ENCODE peak calls at places on chromosomes 4 and X, in ten cellular contexts. Q is transverse colon, X is esophagus muscularis mucosa, B is testis, D is cardiac muscle cell, E is fibroblast of mammary gland, W is GM13977, C is choroid plexus epithelial cell, R is GM12865, N is dorsolateral prefrontal cortex. K is an unnamed sample.

GRCh38 chr4:99921174-99921573 is 25.2 kb downstream of the DNAJB14 start:
- DNase-seq in C (no peak), N (no peak), Q (no peak), E (no peak), B (no peak), R (no peak), D (no peak), W (no peak), X (no peak), K (no peak)

GRCh38 chr4:3451956-3452355 is 10.2 kb downstream of the HGFAC start:
- DNase-seq in W (no peak), D (no peak), Q (no peak), B (no peak), X (no peak), N (no peak), C (peak; percentile 44), E (peak; percentile 71), R (no peak), K (no peak)

GRCh38 chr4:125833-126232 is 1.5 kb downstream of the ZNF718 start:
- DNase-seq in C (no peak), X (no peak), R (no peak), E (no peak), Q (no peak), D (no peak), W (no peak), N (no peak), B (peak; percentile 55), K (no peak)

GRCh38 chrX:41381685-41382084 is 47.7 kb downstream of the DDX3X start:
- DNase-seq in R (no peak), Q (peak; percentile 66), E (peak; percentile 97), N (no peak), B (peak; percentile 18), D (peak; percentile 63), C (peak; percentile 84), X (no peak), W (no peak), K (peak; percentile 61)

GRCh38 chr4:98522603-98523395 is 135.6 kb downstream of the TSPAN5 start:
- DNase-seq in N (no peak), R (no peak), Q (no peak), D (peak; percentile 75), B (no peak), C (peak; percentile 91), X (no peak), E (peak; percentile 90), W (no peak), K (no peak)

GRCh38 chrX:16882188-16882587 is 12.0 kb upstream of the RBBP7 start:
- DNase-seq in E (no peak), W (no peak), R (peak; percentile 41), B (peak; percentile 64), D (peak; percentile 53), X (no peak), Q (peak; percentile 57), C (peak; percentile 33), N (no peak), K (peak; percentile 52)

GRCh38 chr4:8368061-8368481 is 72.5 kb downstream of the ACOX3 start:
- DNase-seq in X (no peak), Q (no peak), N (no peak), W (no peak), B (no peak), R (no peak), D (no peak), E (no peak), C (no peak), K (peak; percentile 29)

GRCh38 chr4:164956766-164957643 is 20.5 kb downstream of the TRIM61 start:
- DNase-seq in W (peak; percentile 88), D (peak; percentile 80), C (peak; percentile 80), R (peak; percentile 94), X (no peak), Q (peak; percentile 82), N (peak; percentile 89), B (peak; percentile 92), E (peak; percentile 64), K (peak; percentile 89)

GRCh38 chrX:111467896-111468295 is 43.5 kb upstream of the SERTM2 start:
- DNase-seq in Q (no peak), C (no peak), D (no peak), X (no peak), R (no peak), W (no peak), B (peak; percentile 21), E (no peak), N (peak; percentile 61), K (peak; percentile 28)

GRCh38 chrX:18174209-18174608 is 46.5 kb downstream of the BEND2 start:
- DNase-seq in R (no peak), X (no peak), B (no peak), Q (no peak), D (no peak), W (no peak), E (no peak), C (no peak), N (no peak), K (no peak)

GRCh38 chr4:7863911-7864681 is 75.6 kb downstream of the AFAP1 start:
- DNase-seq in D (no peak), C (no peak), N (no peak), B (no peak), Q (no peak), R (peak; percentile 83), E (no peak), W (peak; percentile 50), X (no peak), K (no peak)

GRCh38 chr4:11914406-11914805 is 485.7 kb upstream of the HS3ST1 start:
- DNase-seq in X (no peak), E (no peak), R (no peak), B (no peak), Q (no peak), N (no peak), D (peak; percentile 89), W (no peak), C (no peak), K (no peak)

GRCh38 chr4:180726611-180727010 is 1516.6 kb upstream of the TENM3 start:
- DNase-seq in Q (no peak), X (no peak), W (no peak), B (no peak), C (no peak), E (no peak), D (no peak), N (no peak), R (no peak), K (no peak)

GRCh38 chr4:151540728-151541437 is 131.9 kb downstream of the FHIP1A start:
- DNase-seq in B (no peak), W (no peak), D (peak; percentile 87), R (no peak), X (no peak), C (peak; percentile 98), Q (peak; percentile 43), N (no peak), E (peak; percentile 98), K (no peak)

GRCh38 chrX:135516376-135516775 is 4.1 kb upstream of the INTS6L start:
- DNase-seq in E (no peak), W (no peak), B (no peak), C (no peak), Q (no peak), X (no peak), R (no peak), D (no peak), N (no peak), K (no peak)

GRCh38 chr4:44760142-44760898 is 34.0 kb upstream of the GNPDA2 start:
- DNase-seq in D (peak; percentile 65), N (no peak), Q (no peak), W (peak; percentile 7), B (no peak), R (peak; percentile 36), E (peak; percentile 60), X (no peak), C (peak; percentile 70), K (no peak)

GRCh38 chrX:41730101-41730500 is 6.1 kb downstream of the GPR82 start:
- DNase-seq in W (no peak), B (no peak), E (peak; percentile 54), D (peak; percentile 33), N (no peak), C (peak; percentile 72), X (no peak), R (no peak), Q (no peak), K (no peak)

GRCh38 chr4:182339246-182339645 is 96.0 kb downstream of the TENM3 start:
- DNase-seq in B (no peak), R (no peak), W (no peak), X (no peak), Q (no peak), C (no peak), N (no peak), D (no peak), E (no peak), K (no peak)
- TF ChIP-seq CTCF in B (no peak), R (no peak), W (no peak), X (no peak), Q (no peak), C (no peak), N (no peak), D (no peak), E (no peak), K (no peak)

GRCh38 chr4:60500860-60501259 is 699.3 kb upstream of the ADGRL3 start:
- DNase-seq in D (no peak), B (no peak), Q (no peak), C (peak; percentile 9), X (no peak), R (no peak), W (no peak), E (no peak), N (no peak), K (no peak)
- TF ChIP-seq CTCF in D (no peak), B (no peak), Q (no peak), C (no peak), X (no peak), R (no peak), W (no peak), E (no peak), N (no peak), K (no peak)

DNA sequence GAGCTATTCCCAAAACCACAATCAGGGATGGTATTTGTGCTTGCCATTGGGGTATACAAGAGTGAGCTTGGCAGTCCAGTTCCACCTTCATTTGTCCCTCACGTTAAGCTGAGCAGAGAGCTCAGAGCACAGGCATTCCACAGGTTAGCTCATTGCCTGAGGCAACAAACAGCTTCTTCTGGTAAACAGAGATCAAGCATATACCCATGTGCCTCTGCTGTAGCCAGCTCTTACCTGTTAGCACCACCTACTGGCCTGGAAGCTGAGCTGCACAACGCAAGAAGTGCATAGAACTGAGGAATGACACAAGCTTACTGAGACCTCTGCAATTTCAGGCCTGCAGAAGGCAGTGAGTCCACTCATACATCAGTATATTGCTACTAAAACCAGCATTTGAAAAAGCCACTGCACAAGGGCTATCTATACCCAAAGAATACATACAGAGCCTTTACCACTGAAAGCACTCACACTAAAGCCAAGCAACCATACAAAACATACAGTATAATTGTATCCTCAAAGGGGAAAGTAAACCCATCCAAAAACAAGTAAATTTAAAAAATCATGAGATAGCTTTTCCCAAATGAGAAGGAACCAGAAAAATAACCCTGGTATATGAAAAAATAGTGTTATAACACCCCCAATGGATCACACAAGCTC is 258.3 kb upstream of the GABRA2 start:
- DNase-seq in Q (peak; percentile 16), E (peak; percentile 20), C (peak; percentile 82), N (no peak), D (peak; percentile 69), R (peak; percentile 66), B (peak; percentile 36), W (peak; percentile 19), X (no peak), K (no peak)
- TF ChIP-seq CTCF in Q (peak; percentile 51), E (peak; percentile 36), C (peak; percentile 88), N (no peak), D (peak; percentile 71), R (peak; percentile 81), B (no peak), W (peak; percentile 73), X (no peak), K (no peak)

DNA sequence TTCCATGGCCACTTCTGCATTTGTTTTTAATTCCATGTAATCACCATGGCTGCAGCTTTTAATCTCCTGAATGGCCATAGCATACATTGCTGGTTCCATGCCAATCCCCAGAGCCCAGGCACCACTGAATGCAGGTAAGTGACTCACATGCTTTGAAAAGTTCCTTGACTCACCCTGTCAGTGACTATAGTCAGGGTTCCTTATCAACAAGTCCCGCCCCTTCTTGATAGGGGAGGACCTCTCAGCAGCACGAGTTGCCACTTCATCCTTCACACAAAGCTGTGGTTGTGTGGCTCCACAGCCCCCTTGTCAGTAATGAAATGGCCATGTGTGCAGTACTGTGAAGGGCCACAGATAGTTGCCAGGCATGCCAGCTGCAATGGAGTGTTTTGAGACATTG is 516.6 kb downstream of the PPARGC1A start:
- DNase-seq in D (peak; percentile 70), W (no peak), Q (peak; percentile 60), X (no peak), R (no peak), N (no peak), E (no peak), B (peak; percentile 63), C (peak; percentile 6), K (peak; percentile 71)
- TF ChIP-seq CTCF in D (no peak), W (no peak), Q (no peak), X (no peak), R (no peak), N (no peak), E (no peak), B (no peak), C (no peak), K (no peak)